ENCODE peak calls at places on chromosomes 4 and X, in four cellular contexts. Q, D, T and A are unnamed samples.

GRCh38 chr4:184287697-184288255 is 70.1 kb upstream of the ENPP6 start:
- DNase-seq in Q (no peak), D (no peak), T (no peak), A (no peak)

GRCh38 chrX:95889279-95889678 is 795.4 kb upstream of the DIAPH2 start:
- DNase-seq in Q (no peak), D (no peak), T (no peak), A (no peak)

GRCh38 chr4:101140228-101140627 is 207.1 kb downstream of the PPP3CA start:
- DNase-seq in Q (no peak), D (no peak), T (no peak), A (no peak)

GRCh38 chr4:5808081-5808741 is 84.7 kb downstream of the CRMP1 start:
- DNase-seq in Q (no peak), D (no peak), T (no peak), A (peak)

GRCh38 chrX:150258463-150259430 is 104.4 kb upstream of the MAMLD1 start:
- DNase-seq in Q (no peak), D (no peak), T (no peak), A (no peak)

GRCh38 chr4:37666625-37667071 is 19.5 kb downstream of the RELL1 start:
- DNase-seq in Q (no peak), D (peak), T (no peak), A (no peak)

GRCh38 chrX:15471016-15471415 is 22.1 kb downstream of the PIR start:
- DNase-seq in Q (peak), D (peak), T (peak), A (peak)

GRCh38 chr4:10897076-10897475 is 212.5 kb upstream of the CLNK start:
- DNase-seq in Q (no peak), D (no peak), T (no peak), A (no peak)

GRCh38 chr4:169342906-169343560 is 72.3 kb upstream of the SH3RF1 start:
- DNase-seq in Q (no peak), D (no peak), T (no peak), A (no peak)

GRCh38 chrX:153925739-153926593 is at the start of gene ARHGAP4:
- DNase-seq in Q (no peak), D (no peak), T (no peak), A (no peak)

GRCh38 chr4:47383829-47384427 is 79.6 kb downstream of the COMMD8 start:
- DNase-seq in Q (no peak), D (peak), T (no peak), A (peak)

GRCh38 chr4:33923469-33923868 is 2320.8 kb downstream of the ARAP2 start:
- DNase-seq in Q (no peak), D (no peak), T (no peak), A (no peak)

GRCh38 chr4:184019667-184020665 is 114.9 kb downstream of the STOX2 start:
- DNase-seq in Q (no peak), D (no peak), T (no peak), A (peak)